ENCODE peak calls at places on chromosomes 3 and 15, in four cellular contexts. H is natural killer cell, Y is brain microvascular endothelial cell, Q is astrocyte of the spinal cord. G is an unnamed sample.

GRCh38 chr15:75801859-75802593 is 41.2 kb upstream of the UBE2Q2 start:
- DNase-seq in H (peak), Y (peak), Q (peak), G (peak)

GRCh38 chr15:34883042-34883441 is 86.5 kb downstream of the AQR start:
- DNase-seq in H (no peak), Y (no peak), Q (no peak), G (no peak)

GRCh38 chr3:194852836-194853508 is 167.3 kb downstream of the FAM43A start:
- DNase-seq in H (no peak), Y (no peak), Q (no peak), G (no peak)

GRCh38 chr15:70197318-70197944 is 99.7 kb upstream of the TLE3 start:
- DNase-seq in H (no peak), Y (no peak), Q (no peak), G (no peak)

GRCh38 chr15:40367038-40367672 is 9.1 kb downstream of the DISP2 start:
- DNase-seq in H (no peak), Y (no peak), Q (no peak), G (no peak)

GRCh38 chr3:141275973-141276372 is 44.3 kb downstream of the PXYLP1 start:
- DNase-seq in H (no peak), Y (peak), Q (no peak), G (peak)

GRCh38 chr15:64905119-64905831 is 6.4 kb upstream of the ANKDD1A start:
- DNase-seq in H (peak), Y (peak), Q (peak), G (peak)

GRCh38 chr3:8886556-8886955 is 76.7 kb downstream of the RAD18 start:
- DNase-seq in H (no peak), Y (peak), Q (peak), G (peak)

GRCh38 chr3:50588759-50589433 is 19.6 kb downstream of the HEMK1 start:
- DNase-seq in H (no peak), Y (no peak), Q (no peak), G (no peak)

GRCh38 chr3:40677749-40678148 is 153.0 kb downstream of the ZNF621 start:
- DNase-seq in H (no peak), Y (no peak), Q (no peak), G (no peak)

GRCh38 chr3:147404800-147405551 is 1.4 kb downstream of the ZIC4 start:
- DNase-seq in H (no peak), Y (no peak), Q (peak), G (no peak)

GRCh38 chr15:45534821-45535220 is 12.3 kb upstream of the SLC30A4 start:
- DNase-seq in H (no peak), Y (no peak), Q (no peak), G (no peak)

GRCh38 chr3:72159487-72159886 is 374.5 kb upstream of the PROK2 start:
- DNase-seq in H (no peak), Y (no peak), Q (no peak), G (no peak)

GRCh38 chr3:85567074-85567676 is 608.4 kb downstream of the CADM2 start:
- DNase-seq in H (no peak), Y (peak), Q (peak), G (no peak)

GRCh38 chr3:193114431-193115340 is 126.3 kb upstream of the PLAAT1 start:
- DNase-seq in H (no peak), Y (no peak), Q (no peak), G (no peak)

GRCh38 chr15:93144477-93145270 is 55.7 kb upstream of the RGMA start:
- DNase-seq in H (no peak), Y (no peak), Q (no peak), G (no peak)

GRCh38 chr3:80244390-80244789 is 476.6 kb upstream of the ROBO1 start:
- DNase-seq in H (no peak), Y (peak), Q (peak), G (no peak)

DNA sequence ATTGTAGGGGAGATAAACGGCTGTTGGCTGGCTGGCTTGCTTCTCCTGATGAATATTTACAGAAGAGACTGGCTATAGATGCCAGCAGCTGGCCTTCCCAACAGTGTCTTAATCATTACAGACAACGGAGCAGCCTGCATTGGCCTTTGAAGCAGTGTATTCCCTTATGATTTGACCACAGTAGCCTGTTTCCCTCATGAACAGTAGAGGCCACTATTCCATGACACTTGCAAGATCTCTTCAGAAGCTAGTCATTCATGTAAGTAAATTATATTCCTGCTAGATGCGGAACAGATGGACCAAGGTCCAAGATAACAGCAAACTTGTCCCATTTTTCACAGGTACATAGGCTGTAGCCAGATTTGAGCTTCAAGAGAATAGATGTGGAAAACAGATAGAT is 47.3 kb downstream of the TMCO5A start:
- DNase-seq in H (no peak), Y (peak), Q (peak), G (peak)
- TF ChIP-seq CTCF in H (no peak), Y (peak), Q (peak), G (peak)

GRCh38 chr15:98221577-98221976 is 261.1 kb downstream of the ARRDC4 start:
- DNase-seq in H (no peak), Y (no peak), Q (no peak), G (no peak)

GRCh38 chr15:98221144-98221543 is 260.6 kb downstream of the ARRDC4 start:
- DNase-seq in H (no peak), Y (no peak), Q (no peak), G (no peak)

GRCh38 chr15:98217356-98217755 is 256.9 kb downstream of the ARRDC4 start:
- DNase-seq in H (no peak), Y (no peak), Q (no peak), G (no peak)

GRCh38 chr15:98213346-98213979 is 253.0 kb downstream of the ARRDC4 start:
- DNase-seq in H (no peak), Y (no peak), Q (no peak), G (no peak)

GRCh38 chr15:98216166-98216565 is 255.7 kb downstream of the ARRDC4 start:
- DNase-seq in H (no peak), Y (no peak), Q (no peak), G (no peak)
- TF ChIP-seq CTCF in H (no peak), Y (no peak), Q (no peak), G (no peak)

GRCh38 chr15:41809121-41809520 is 18.8 kb upstream of the JMJD7 start:
- DNase-seq in H (no peak), Y (no peak), Q (no peak), G (no peak)

GRCh38 chr15:41804361-41804760 is 23.5 kb upstream of the JMJD7 start:
- DNase-seq in H (no peak), Y (no peak), Q (no peak), G (no peak)

GRCh38 chr15:41804920-41805666 is 22.8 kb upstream of the JMJD7 start:
- DNase-seq in H (no peak), Y (no peak), Q (peak), G (no peak)

GRCh38 chr15:41805711-41806110 is 22.2 kb upstream of the JMJD7 start:
- DNase-seq in H (no peak), Y (no peak), Q (no peak), G (no peak)

GRCh38 chr15:41806291-41807181 is 21.4 kb upstream of the JMJD7 start:
- DNase-seq in H (no peak), Y (no peak), Q (no peak), G (no peak)
- TF ChIP-seq CTCF in H (no peak), Y (peak), Q (peak), G (peak)

DNA sequence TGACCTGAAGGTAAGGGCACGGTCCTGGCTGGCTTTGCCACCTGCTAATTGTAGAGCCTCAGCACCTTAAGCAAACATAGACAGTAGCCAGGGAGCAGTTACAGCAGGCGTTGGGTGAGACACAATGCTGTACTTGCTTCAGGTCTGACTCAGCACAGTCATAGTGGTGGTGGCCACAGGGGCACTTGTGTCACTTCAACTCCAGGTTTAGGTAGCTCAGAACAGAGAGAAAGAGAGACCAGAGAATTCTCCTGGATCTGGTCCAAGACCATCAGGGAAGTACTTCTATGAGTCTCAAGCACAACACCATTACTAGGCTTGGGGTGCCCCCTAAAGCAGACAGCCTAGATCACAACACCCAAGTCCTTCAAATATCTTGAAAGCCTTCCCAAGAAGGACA is 204.4 kb downstream of the OTOL1 start:
- DNase-seq in H (no peak), Y (no peak), Q (no peak), G (no peak)
- TF ChIP-seq CTCF in H (no peak), Y (no peak), Q (no peak), G (no peak)

DNA sequence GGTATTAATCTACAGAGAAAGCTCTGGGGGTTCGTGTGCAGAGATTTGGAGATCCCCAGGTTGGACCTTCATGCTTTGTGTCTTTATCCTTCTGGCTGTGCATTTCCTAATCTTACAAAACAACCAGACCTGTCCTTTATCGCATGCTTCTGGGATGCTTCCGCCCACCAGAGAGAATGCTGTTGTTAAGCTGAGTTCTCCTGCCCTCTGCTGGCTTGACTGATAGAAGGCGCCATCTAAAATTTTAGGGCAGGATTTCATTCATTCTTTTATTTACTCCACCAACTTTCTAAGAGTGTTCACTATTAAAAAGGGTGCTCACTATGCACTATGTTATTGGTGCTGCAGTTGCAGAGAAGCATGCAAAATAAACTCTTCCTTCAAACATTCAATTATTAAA is 8.7 kb upstream of the SST start:
- DNase-seq in H (no peak), Y (peak), Q (peak), G (peak)
- TF ChIP-seq CTCF in H (no peak), Y (peak), Q (peak), G (peak)

GRCh38 chr3:174620138-174620537 is 239.0 kb upstream of the NAALADL2 start:
- DNase-seq in H (no peak), Y (no peak), Q (peak), G (peak)
- TF ChIP-seq CTCF in H (no peak), Y (peak), Q (peak), G (peak)

GRCh38 chr3:60582285-60582684 is 669.0 kb downstream of the FHIT start:
- DNase-seq in H (no peak), Y (no peak), Q (peak), G (peak)
- TF ChIP-seq CTCF in H (no peak), Y (peak), Q (peak), G (peak)